ENCODE peak calls at places on chromosomes 1 and 21, in eight cellular contexts. O is prostate gland; N is fibroblast of lung; I is neural progenitor cell; F is Caco-2; U is HFF-Myc; V is A673; D is CD4-positive, alpha-beta T cell. J is an unnamed sample.

GRCh38 chr21:15272591-15272990 is 207.8 kb upstream of the NRIP1 start:
- DNase-seq in O (no peak), N (peak; percentile 80), I (no peak), F (no peak), U (no peak), V (no peak), D (no peak), J (no peak)

GRCh38 chr1:161200421-161200991 is 1.7 kb upstream of the ADAMTS4 start:
- DNase-seq in O (no peak), N (no peak), I (peak; percentile 42), F (no peak), U (no peak), V (no peak), D (no peak), J (no peak)

GRCh38 chr1:214927791-214928190 is 154.7 kb upstream of the KCNK2 start:
- DNase-seq in O (no peak), N (no peak), I (no peak), F (no peak), U (no peak), V (no peak), D (no peak), J (no peak)

GRCh38 chr1:234611799-234612351 is 1.9 kb upstream of the IRF2BP2 start:
- DNase-seq in O (no peak), N (no peak), I (peak; percentile 48), F (peak; percentile 58), U (no peak), V (no peak), D (no peak), J (peak; percentile 24)

GRCh38 chr1:111880866-111881837 is 108.3 kb downstream of the KCND3 start:
- DNase-seq in O (peak; percentile 12), N (no peak), I (no peak), F (no peak), U (no peak), V (no peak), D (no peak), J (no peak)

GRCh38 chr1:109543283-109543987 is 3.8 kb downstream of the GPR61 start:
- DNase-seq in O (no peak), N (no peak), I (no peak), F (no peak), U (no peak), V (no peak), D (no peak), J (no peak)

GRCh38 chr1:43573066-43573799 is 42.5 kb downstream of the PTPRF start:
- DNase-seq in O (no peak), N (no peak), I (peak; percentile 42), F (no peak), U (peak; percentile 56), V (no peak), D (no peak), J (no peak)

GRCh38 chr1:99600782-99601181 is 45.1 kb upstream of the PALMD start:
- DNase-seq in O (no peak), N (peak; percentile 50), I (no peak), F (no peak), U (no peak), V (no peak), D (no peak), J (no peak)

GRCh38 chr1:240415532-240415931 is 196.4 kb downstream of the GREM2 start:
- DNase-seq in O (no peak), N (peak; percentile 55), I (no peak), F (no peak), U (no peak), V (no peak), D (no peak), J (no peak)

GRCh38 chr1:216750031-216750627 is 26.9 kb upstream of the ESRRG start:
- DNase-seq in O (peak; percentile 43), N (peak; percentile 59), I (peak; percentile 88), F (peak; percentile 51), U (peak; percentile 15), V (peak; percentile 49), D (no peak), J (peak; percentile 30)

GRCh38 chr1:161230762-161231161 is 4.9 kb downstream of the TOMM40L start:
- DNase-seq in O (no peak), N (no peak), I (no peak), F (no peak), U (no peak), V (no peak), D (no peak), J (no peak)

GRCh38 chr1:11238311-11238710 is 24.0 kb downstream of the MTOR start:
- DNase-seq in O (no peak), N (no peak), I (no peak), F (no peak), U (no peak), V (no peak), D (no peak), J (no peak)

GRCh38 chr1:219317762-219318353 is 144.2 kb downstream of the LYPLAL1 start:
- DNase-seq in O (no peak), N (peak; percentile 42), I (peak; percentile 62), F (peak; percentile 39), U (no peak), V (peak; percentile 19), D (no peak), J (peak; percentile 22)

DNA sequence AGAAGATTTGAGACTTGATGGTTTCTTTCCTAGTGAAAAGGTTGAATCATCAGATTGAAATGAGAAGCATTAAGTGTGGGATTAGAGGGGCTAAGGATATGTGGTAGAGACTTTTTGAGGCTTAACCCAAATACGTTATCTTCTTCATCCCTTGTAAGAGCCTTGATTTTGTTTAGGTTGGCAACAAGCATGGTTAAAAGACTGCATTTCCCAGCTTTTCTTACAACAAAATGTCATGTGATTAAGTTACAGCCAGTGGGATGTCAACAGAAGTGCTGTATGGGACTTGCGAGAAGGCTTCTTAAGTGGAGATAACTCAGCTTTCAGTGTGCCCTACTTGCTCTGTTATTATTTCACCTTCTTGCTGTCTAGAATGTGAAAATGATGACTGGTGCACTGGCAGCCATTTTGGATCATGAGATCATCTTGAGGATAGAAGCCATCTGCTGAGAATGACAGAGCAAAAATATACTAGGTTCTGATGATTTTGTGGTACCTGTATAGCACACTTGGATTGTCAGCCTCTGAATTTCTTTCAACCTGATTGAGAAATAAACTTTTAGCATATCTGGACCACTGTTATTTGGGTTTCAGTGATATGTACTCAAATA is 41.3 kb upstream of the GNG12 start:
- DNase-seq in O (no peak), N (peak; percentile 86), I (no peak), F (no peak), U (no peak), V (no peak), D (no peak), J (no peak)
- TF ChIP-seq CTCF in O (no peak), N (no peak), I (no peak), F (no peak), U (no peak), V (no peak), D (no peak), J (no peak)

GRCh38 chr1:170790651-170791071 is 126.7 kb downstream of the PRRX1 start:
- DNase-seq in O (no peak), N (peak; percentile 60), I (no peak), F (no peak), U (no peak), V (no peak), D (no peak), J (no peak)

GRCh38 chr1:170791941-170792340 is 128.0 kb downstream of the PRRX1 start:
- DNase-seq in O (no peak), N (no peak), I (no peak), F (no peak), U (no peak), V (no peak), D (no peak), J (no peak)

GRCh38 chr1:170789063-170789462 is 125.1 kb downstream of the PRRX1 start:
- DNase-seq in O (no peak), N (no peak), I (no peak), F (no peak), U (no peak), V (no peak), D (no peak), J (no peak)

GRCh38 chr1:170790175-170790574 is 126.2 kb downstream of the PRRX1 start:
- DNase-seq in O (no peak), N (no peak), I (peak; percentile 6), F (no peak), U (no peak), V (no peak), D (no peak), J (no peak)
- TF ChIP-seq CTCF in O (no peak), N (no peak), I (peak; percentile 13), F (no peak), U (no peak), V (no peak), D (no peak), J (no peak)

GRCh38 chr1:172533511-172534116 is 664 bp downstream of the SUCO start:
- DNase-seq in O (peak; percentile 44), N (peak; percentile 50), I (peak; percentile 58), F (no peak), U (no peak), V (peak; percentile 53), D (peak; percentile 14), J (no peak)

GRCh38 chr1:172531412-172531811 is 1.5 kb upstream of the SUCO start:
- DNase-seq in O (no peak), N (no peak), I (no peak), F (no peak), U (no peak), V (no peak), D (no peak), J (no peak)

GRCh38 chr1:172531846-172532699 is 877 bp upstream of the SUCO start:
- DNase-seq in O (peak; percentile 96), N (peak; percentile 99), I (peak; percentile 96), F (peak; percentile 94), U (peak; percentile 97), V (peak; percentile 98), D (peak; percentile 75), J (peak; percentile 75)

GRCh38 chr1:172530000-172530399 is 3.0 kb upstream of the SUCO start:
- DNase-seq in O (no peak), N (no peak), I (no peak), F (no peak), U (no peak), V (no peak), D (no peak), J (no peak)

DNA sequence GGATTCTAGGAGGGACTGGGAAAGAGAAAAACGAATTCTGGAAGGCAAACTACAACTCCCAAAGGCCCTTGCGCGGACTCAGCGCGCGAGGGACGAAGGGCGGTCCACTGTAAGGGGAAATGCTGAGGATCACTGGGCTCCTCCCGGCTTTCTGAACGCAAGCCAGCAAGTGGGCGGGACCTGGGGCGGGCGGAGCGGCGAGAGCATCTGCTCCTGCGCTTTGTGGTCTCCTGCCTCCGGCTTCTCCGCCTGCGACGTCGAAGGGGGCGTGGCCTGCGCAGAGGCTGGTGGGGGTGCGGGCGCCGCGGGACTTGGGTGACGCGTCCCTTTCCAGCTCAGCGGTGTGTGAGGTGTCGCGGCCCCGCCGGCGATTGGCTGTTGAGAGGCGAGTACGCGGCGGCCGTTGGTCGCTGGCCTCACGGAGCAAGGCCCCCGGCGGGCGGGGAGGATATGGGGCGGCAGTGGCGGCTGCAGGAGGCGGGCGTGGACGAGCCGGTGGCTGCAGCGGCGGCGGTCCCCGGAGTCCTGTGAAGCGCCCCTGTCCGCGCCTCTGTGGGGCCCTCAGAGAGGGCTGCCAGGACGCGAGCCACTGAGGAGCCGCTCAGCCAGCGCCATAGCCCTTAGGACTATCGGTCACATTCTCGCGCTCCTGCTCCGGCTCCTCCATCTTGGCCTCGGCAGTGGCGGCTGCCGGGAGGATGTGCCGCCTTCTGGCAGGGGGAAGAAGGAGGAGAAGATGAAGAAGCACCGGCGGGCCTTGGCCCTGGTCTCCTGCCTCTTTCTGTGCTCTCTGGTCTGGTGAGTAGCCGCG is at the start of gene SUCO:
- DNase-seq in O (peak; percentile 100), N (peak; percentile 99), I (peak; percentile 99), F (peak; percentile 100), U (peak; percentile 93), V (peak; percentile 100), D (peak; percentile 99), J (peak; percentile 100)
- TF ChIP-seq CTCF in O (no peak), N (peak; percentile 20), I (peak; percentile 19), F (no peak), U (no peak), V (peak; percentile 21), D (peak; percentile 37), J (no peak)

GRCh38 chr1:248404024-248404423 is 1.2 kb downstream of the OR2T1 start:
- DNase-seq in O (no peak), N (peak; percentile 1), I (no peak), F (no peak), U (no peak), V (peak; percentile 30), D (no peak), J (no peak)
- TF ChIP-seq CTCF in O (no peak), N (no peak), I (no peak), F (no peak), U (no peak), V (peak; percentile 44), D (no peak), J (no peak)

J was measured in WTC11.